ENCODE peak calls at places on chromosomes 6 and 20, in four cellular contexts. One of them, this sample, is unnamed.

GRCh38 chr6:23424584-23424983 is 701.4 kb upstream of the NRSN1 start:
- DNase-seq in endothelial cell of umbilical vein: no peak
- DNase-seq in PC-3: no peak
- DNase-seq in mammary epithelial cell: no peak
- DNase-seq in this sample: no peak

GRCh38 chr6:78835817-78836216 is 31.5 kb upstream of the IRAK1BP1 start:
- DNase-seq in endothelial cell of umbilical vein: no peak
- DNase-seq in PC-3: peak; percentile 35
- DNase-seq in mammary epithelial cell: peak; percentile 9
- DNase-seq in this sample: peak; percentile 26

GRCh38 chr6:31821301-31822037 is 6.1 kb upstream of the HSPA1B start:
- DNase-seq in endothelial cell of umbilical vein: peak; percentile 69
- DNase-seq in PC-3: peak; percentile 84
- DNase-seq in mammary epithelial cell: peak; percentile 38
- DNase-seq in this sample: peak; percentile 77

GRCh38 chr6:18270216-18270615 is 5.9 kb upstream of the DEK start:
- DNase-seq in endothelial cell of umbilical vein: no peak
- DNase-seq in PC-3: no peak
- DNase-seq in mammary epithelial cell: no peak
- DNase-seq in this sample: no peak

GRCh38 chr6:56708810-56709597 is 66.3 kb upstream of the DST start:
- DNase-seq in endothelial cell of umbilical vein: peak; percentile 73
- DNase-seq in PC-3: peak; percentile 85
- DNase-seq in mammary epithelial cell: peak; percentile 68
- DNase-seq in this sample: peak; percentile 86

GRCh38 chr20:63664861-63665594 is 6.9 kb downstream of the RTEL1 start:
- DNase-seq in endothelial cell of umbilical vein: no peak
- DNase-seq in PC-3: no peak
- DNase-seq in mammary epithelial cell: no peak
- DNase-seq in this sample: no peak

GRCh38 chr6:9890469-9890868 is 524.4 kb downstream of the TFAP2A start:
- DNase-seq in endothelial cell of umbilical vein: no peak
- DNase-seq in PC-3: no peak
- DNase-seq in mammary epithelial cell: no peak
- DNase-seq in this sample: no peak

GRCh38 chr20:40982415-40983145 is 46.0 kb upstream of the TOP1 start:
- DNase-seq in endothelial cell of umbilical vein: no peak
- DNase-seq in PC-3: no peak
- DNase-seq in mammary epithelial cell: no peak
- DNase-seq in this sample: no peak

GRCh38 chr20:63968928-63969760 is 586 bp downstream of the ZNF512B start:
- DNase-seq in endothelial cell of umbilical vein: no peak
- DNase-seq in PC-3: no peak
- DNase-seq in mammary epithelial cell: no peak
- DNase-seq in this sample: peak; percentile 50

GRCh38 chr6:24876496-24877465 is 59.0 kb downstream of the RIPOR2 start:
- DNase-seq in endothelial cell of umbilical vein: no peak
- DNase-seq in PC-3: no peak
- DNase-seq in mammary epithelial cell: no peak
- DNase-seq in this sample: no peak

GRCh38 chr20:19176483-19176882 is 36.0 kb upstream of the SLC24A3 start:
- DNase-seq in endothelial cell of umbilical vein: no peak
- DNase-seq in PC-3: no peak
- DNase-seq in mammary epithelial cell: no peak
- DNase-seq in this sample: no peak

GRCh38 chr20:53157443-53158408 is 185.6 kb downstream of the TSHZ2 start:
- DNase-seq in endothelial cell of umbilical vein: peak; percentile 27
- DNase-seq in PC-3: peak; percentile 82
- DNase-seq in mammary epithelial cell: peak; percentile 18
- DNase-seq in this sample: peak; percentile 41

GRCh38 chr6:12246900-12247299 is 43.3 kb upstream of the EDN1 start:
- DNase-seq in endothelial cell of umbilical vein: no peak
- DNase-seq in PC-3: peak; percentile 41
- DNase-seq in mammary epithelial cell: peak; percentile 54
- DNase-seq in this sample: peak; percentile 2

GRCh38 chr6:34671801-34672656 is 24.5 kb downstream of the ILRUN start:
- DNase-seq in endothelial cell of umbilical vein: peak; percentile 27
- DNase-seq in PC-3: peak; percentile 57
- DNase-seq in mammary epithelial cell: peak; percentile 75
- DNase-seq in this sample: peak; percentile 82

GRCh38 chr20:52971498-52972189 is 514 bp upstream of the TSHZ2 start:
- DNase-seq in endothelial cell of umbilical vein: no peak
- DNase-seq in PC-3: no peak
- DNase-seq in mammary epithelial cell: no peak
- DNase-seq in this sample: no peak

GRCh38 chr6:57242505-57242904 is 20.4 kb upstream of the RAB23 start:
- DNase-seq in endothelial cell of umbilical vein: peak; percentile 75
- DNase-seq in PC-3: peak; percentile 66
- DNase-seq in mammary epithelial cell: peak; percentile 46
- DNase-seq in this sample: peak; percentile 95

GRCh38 chr20:41200446-41201202 is 63.3 kb downstream of the PLCG1 start:
- DNase-seq in endothelial cell of umbilical vein: peak; percentile 87
- DNase-seq in PC-3: no peak
- DNase-seq in mammary epithelial cell: no peak
- DNase-seq in this sample: no peak

GRCh38 chr20:20691477-20691863 is 21.0 kb downstream of the RALGAPA2 start:
- DNase-seq in endothelial cell of umbilical vein: no peak
- DNase-seq in PC-3: no peak
- DNase-seq in mammary epithelial cell: no peak
- DNase-seq in this sample: no peak

GRCh38 chr6:25472314-25472713 is 179.7 kb upstream of the SCGN start:
- DNase-seq in endothelial cell of umbilical vein: no peak
- DNase-seq in PC-3: peak; percentile 48
- DNase-seq in mammary epithelial cell: no peak
- DNase-seq in this sample: peak; percentile 18

GRCh38 chr6:6384520-6384919 is 64.1 kb upstream of the F13A1 start:
- DNase-seq in endothelial cell of umbilical vein: no peak
- DNase-seq in PC-3: no peak
- DNase-seq in mammary epithelial cell: no peak
- DNase-seq in this sample: no peak

GRCh38 chr20:14406495-14406894 is 69.1 kb upstream of the FLRT3 start:
- DNase-seq in endothelial cell of umbilical vein: no peak
- DNase-seq in PC-3: peak; percentile 94
- DNase-seq in mammary epithelial cell: peak; percentile 72
- DNase-seq in this sample: peak; percentile 43

GRCh38 chr20:8855315-8855714 is 213.6 kb upstream of the PLCB4 start:
- DNase-seq in endothelial cell of umbilical vein: no peak
- DNase-seq in PC-3: peak; percentile 68
- DNase-seq in mammary epithelial cell: no peak
- DNase-seq in this sample: peak; percentile 72

GRCh38 chr6:1696495-1696850 is 86.8 kb downstream of the FOXC1 start:
- DNase-seq in endothelial cell of umbilical vein: no peak
- DNase-seq in PC-3: no peak
- DNase-seq in mammary epithelial cell: no peak
- DNase-seq in this sample: no peak

GRCh38 chr6:1698527-1698926 is 88.8 kb downstream of the FOXC1 start:
- DNase-seq in endothelial cell of umbilical vein: no peak
- DNase-seq in PC-3: no peak
- DNase-seq in mammary epithelial cell: no peak
- DNase-seq in this sample: no peak

GRCh38 chr6:1695546-1696494 is 86.1 kb downstream of the FOXC1 start:
- DNase-seq in endothelial cell of umbilical vein: no peak
- DNase-seq in PC-3: no peak
- DNase-seq in mammary epithelial cell: no peak
- DNase-seq in this sample: no peak

GRCh38 chr6:1700283-1700967 is 90.7 kb downstream of the FOXC1 start:
- DNase-seq in endothelial cell of umbilical vein: no peak
- DNase-seq in PC-3: no peak
- DNase-seq in mammary epithelial cell: no peak
- DNase-seq in this sample: no peak

DNA sequence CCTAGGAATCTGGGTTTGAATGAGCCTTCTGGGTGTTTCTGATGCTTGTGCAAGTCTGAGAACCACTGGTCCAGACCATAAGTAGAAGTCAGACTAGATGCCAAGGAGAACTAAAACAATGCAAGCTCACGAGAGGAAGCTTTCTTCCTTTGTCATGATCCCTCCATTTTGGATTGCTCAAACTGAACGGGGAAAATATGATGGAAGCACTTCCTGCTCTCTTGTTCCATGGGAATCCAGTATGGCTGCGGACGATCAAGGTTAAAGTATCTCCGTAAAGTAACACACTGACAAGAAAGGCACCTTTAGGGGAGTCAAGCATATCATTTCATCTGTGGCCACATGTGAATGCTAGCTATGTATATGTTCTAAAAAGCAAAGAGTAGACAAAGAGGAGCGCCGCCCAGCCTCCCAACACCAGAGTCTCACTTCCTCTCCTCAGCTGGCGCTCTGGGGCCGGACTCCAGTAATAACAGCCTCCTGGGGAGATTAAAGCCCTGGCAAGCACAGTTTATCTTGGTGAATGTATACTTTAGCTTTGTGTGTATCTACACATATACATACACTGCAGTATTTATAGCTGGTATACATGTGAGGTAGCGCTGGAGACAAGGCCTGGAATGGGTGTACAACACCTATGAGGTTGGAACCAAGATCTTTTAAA is 88.1 kb downstream of the FOXC1 start:
- DNase-seq in endothelial cell of umbilical vein: no peak
- DNase-seq in PC-3: no peak
- DNase-seq in mammary epithelial cell: no peak
- DNase-seq in this sample: no peak
- H3K9ac ChIP-seq in endothelial cell of umbilical vein: no peak overlapping the region
- H3K9ac ChIP-seq in PC-3: no peak overlapping the region
- H3K9ac ChIP-seq in mammary epithelial cell: no peak overlapping the region
- H3K9ac ChIP-seq in this sample: no peak overlapping the region

GRCh38 chr20:61705909-61706308 is 359.8 kb downstream of the TAF4 start:
- DNase-seq in endothelial cell of umbilical vein: no peak
- DNase-seq in PC-3: no peak
- DNase-seq in mammary epithelial cell: no peak
- DNase-seq in this sample: no peak
- TF ChIP-seq EZH2 in endothelial cell of umbilical vein: no peak
- TF ChIP-seq EZH2 in PC-3: no peak
- TF ChIP-seq EZH2 in mammary epithelial cell: no peak
- TF ChIP-seq EZH2 in this sample: no peak

GRCh38 chr6:4928426-4928825 is 75.4 kb downstream of the RPP40 start:
- DNase-seq in endothelial cell of umbilical vein: no peak
- DNase-seq in PC-3: peak; percentile 31
- DNase-seq in mammary epithelial cell: peak; percentile 37
- DNase-seq in this sample: peak; percentile 52

GRCh38 chr6:4931530-4932505 is 72.0 kb downstream of the RPP40 start:
- DNase-seq in endothelial cell of umbilical vein: no peak
- DNase-seq in PC-3: peak; percentile 81
- DNase-seq in mammary epithelial cell: peak; percentile 30
- DNase-seq in this sample: peak; percentile 17

GRCh38 chr6:4930025-4930692 is 73.7 kb downstream of the RPP40 start:
- DNase-seq in endothelial cell of umbilical vein: no peak
- DNase-seq in PC-3: no peak
- DNase-seq in mammary epithelial cell: no peak
- DNase-seq in this sample: no peak

GRCh38 chr6:4932506-4932903 is 71.3 kb downstream of the RPP40 start:
- DNase-seq in endothelial cell of umbilical vein: no peak
- DNase-seq in PC-3: no peak
- DNase-seq in mammary epithelial cell: no peak
- DNase-seq in this sample: no peak

DNA sequence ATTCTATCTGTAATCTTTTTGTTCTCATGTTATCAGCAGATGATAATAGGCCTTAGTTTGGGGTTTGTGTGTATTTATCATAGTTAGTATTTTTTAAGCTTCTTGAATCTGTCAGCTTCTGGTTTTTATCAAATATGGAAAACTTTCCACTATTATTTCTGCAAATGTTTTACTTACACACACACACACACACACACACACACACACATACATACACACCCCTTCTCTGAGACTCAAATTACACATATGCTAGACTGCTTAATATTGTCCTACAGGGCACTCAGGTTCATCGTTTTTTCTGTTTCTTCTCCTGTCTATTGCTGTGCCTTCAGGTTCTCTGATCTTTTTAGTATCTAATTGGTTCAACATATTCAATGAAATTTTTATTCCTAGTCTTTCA is 74.5 kb downstream of the RPP40 start:
- DNase-seq in endothelial cell of umbilical vein: no peak
- DNase-seq in PC-3: no peak
- DNase-seq in mammary epithelial cell: no peak
- DNase-seq in this sample: no peak
- H3K9ac ChIP-seq in endothelial cell of umbilical vein: no peak overlapping the region
- H3K9ac ChIP-seq in PC-3: no peak overlapping the region
- H3K9ac ChIP-seq in mammary epithelial cell: no peak overlapping the region
- H3K9ac ChIP-seq in this sample: no peak overlapping the region

DNA sequence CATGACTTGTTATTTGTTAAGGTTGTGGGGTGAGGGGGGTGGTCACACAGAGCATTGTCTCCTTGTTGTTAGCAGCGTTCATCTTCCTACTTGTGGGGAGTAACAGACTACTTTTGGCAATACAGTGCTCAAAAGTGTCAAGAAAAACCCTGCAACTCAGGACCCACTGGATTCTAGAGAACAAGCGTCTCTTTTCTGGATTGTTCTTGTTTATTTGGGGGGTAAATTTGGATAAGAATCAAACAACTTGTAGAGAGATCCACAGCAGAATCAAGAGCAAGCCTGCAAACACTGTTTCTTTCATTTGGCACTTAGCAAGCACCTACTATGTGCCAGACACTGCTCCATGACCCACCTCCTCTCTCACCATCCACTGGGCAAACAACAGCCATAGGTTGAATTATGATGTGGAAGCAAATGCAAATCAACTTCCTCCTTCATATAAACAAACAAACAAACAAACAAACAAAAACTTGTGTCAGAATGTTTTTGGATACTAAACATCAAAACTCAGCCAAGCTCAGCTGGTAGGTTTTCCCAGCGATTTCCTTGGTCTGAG is 4.0 kb upstream of the NR2E1 start:
- DNase-seq in endothelial cell of umbilical vein: no peak
- DNase-seq in PC-3: no peak
- DNase-seq in mammary epithelial cell: no peak
- DNase-seq in this sample: no peak
- TF ChIP-seq EZH2 in endothelial cell of umbilical vein: no peak
- TF ChIP-seq EZH2 in PC-3: no peak
- TF ChIP-seq EZH2 in mammary epithelial cell: peak; percentile 14
- TF ChIP-seq EZH2 in this sample: no peak

GRCh38 chr6:1283486-1283885 is 28.4 kb upstream of the FOXQ1 start:
- DNase-seq in endothelial cell of umbilical vein: no peak
- DNase-seq in PC-3: no peak
- DNase-seq in mammary epithelial cell: no peak
- DNase-seq in this sample: no peak
- H3K9ac ChIP-seq in endothelial cell of umbilical vein: no peak overlapping the region
- H3K9ac ChIP-seq in PC-3: no peak overlapping the region
- H3K9ac ChIP-seq in mammary epithelial cell: no peak overlapping the region
- H3K9ac ChIP-seq in this sample: no peak overlapping the region